ENCODE peak calls at places on chromosome 4, in ten cellular contexts. U, J, O, Q, R, P, S, A, C and V are unnamed samples.
A peak's percentile ranks its signal among the peaks of the same experiment; 100 is the strongest.

GRCh38 chr4:3780347-3781171 is 14.4 kb downstream of the ADRA2C start:
- DNase-seq in U (no peak), J (no peak), O (no peak), Q (no peak), R (no peak), P (no peak), S (no peak), A (no peak), C (no peak), V (no peak)

GRCh38 chr4:162274354-162274753 is 110.6 kb upstream of the FSTL5 start:
- DNase-seq in U (peak; percentile 3), J (peak; percentile 43), O (no peak), Q (no peak), R (no peak), P (no peak), S (peak; percentile 4), A (no peak), C (no peak), V (no peak)

GRCh38 chr4:128286474-128287158 is 997 bp downstream of the PGRMC2 start:
- DNase-seq in U (no peak), J (no peak), O (peak; percentile 48), Q (peak; percentile 51), R (peak; percentile 58), P (no peak), S (peak; percentile 67), A (peak; percentile 61), C (no peak), V (peak; percentile 43)

GRCh38 chr4:140090215-140090731 is 63.7 kb downstream of the MAML3 start:
- DNase-seq in U (no peak), J (no peak), O (no peak), Q (peak; percentile 34), R (no peak), P (no peak), S (no peak), A (peak; percentile 35), C (no peak), V (no peak)

GRCh38 chr4:159779716-159780115 is 676.8 kb downstream of the RAPGEF2 start:
- DNase-seq in U (no peak), J (no peak), O (no peak), Q (no peak), R (no peak), P (no peak), S (no peak), A (no peak), C (no peak), V (no peak)

GRCh38 chr4:27638163-27638915 is 777.7 kb downstream of the STIM2 start:
- DNase-seq in U (no peak), J (no peak), O (peak; percentile 24), Q (no peak), R (no peak), P (no peak), S (no peak), A (no peak), C (no peak), V (no peak)

GRCh38 chr4:184100297-184100885 is 117.3 kb downstream of the ENPP6 start:
- DNase-seq in U (no peak), J (peak; percentile 58), O (no peak), Q (peak; percentile 38), R (peak; percentile 51), P (peak; percentile 67), S (peak; percentile 80), A (peak; percentile 26), C (peak; percentile 44), V (peak; percentile 60)

GRCh38 chr4:111988514-111988913 is 156.7 kb upstream of the FAM241A start:
- DNase-seq in U (no peak), J (no peak), O (no peak), Q (no peak), R (no peak), P (no peak), S (no peak), A (no peak), C (no peak), V (no peak)

GRCh38 chr4:158255727-158256324 is 45.5 kb downstream of the TMEM144 start:
- DNase-seq in U (no peak), J (no peak), O (peak; percentile 68), Q (peak; percentile 76), R (peak; percentile 30), P (no peak), S (peak; percentile 9), A (peak; percentile 70), C (no peak), V (no peak)

GRCh38 chr4:158254328-158254727 is 44.0 kb downstream of the TMEM144 start:
- DNase-seq in U (no peak), J (no peak), O (no peak), Q (no peak), R (no peak), P (no peak), S (no peak), A (no peak), C (no peak), V (no peak)

GRCh38 chr4:158261480-158261879 is 51.2 kb downstream of the TMEM144 start:
- DNase-seq in U (no peak), J (no peak), O (no peak), Q (no peak), R (no peak), P (no peak), S (no peak), A (no peak), C (no peak), V (no peak)

GRCh38 chr4:158259955-158260575 is 49.8 kb downstream of the TMEM144 start:
- DNase-seq in U (no peak), J (no peak), O (peak; percentile 56), Q (peak; percentile 57), R (peak; percentile 29), P (no peak), S (no peak), A (peak; percentile 42), C (no peak), V (no peak)
- TF ChIP-seq CTCF in U (peak; percentile 9), J (no peak), O (peak; percentile 37), Q (peak; percentile 36), R (peak; percentile 76), P (peak; percentile 75), S (peak; percentile 42), A (peak; percentile 54), C (peak; percentile 60), V (peak; percentile 44)

GRCh38 chr4:173539986-173540385 is 10.0 kb upstream of the HAND2 start:
- DNase-seq in U (no peak), J (no peak), O (no peak), Q (no peak), R (no peak), P (no peak), S (no peak), A (no peak), C (no peak), V (no peak)

GRCh38 chr4:173536808-173537429 is 6.9 kb upstream of the HAND2 start:
- DNase-seq in U (no peak), J (no peak), O (no peak), Q (no peak), R (no peak), P (peak; percentile 23), S (no peak), A (no peak), C (no peak), V (no peak)

GRCh38 chr4:173537628-173538147 is 7.7 kb upstream of the HAND2 start:
- DNase-seq in U (no peak), J (no peak), O (no peak), Q (no peak), R (no peak), P (no peak), S (no peak), A (no peak), C (no peak), V (no peak)

GRCh38 chr4:173538903-173539445 is 8.9 kb upstream of the HAND2 start:
- DNase-seq in U (no peak), J (no peak), O (peak; percentile 12), Q (no peak), R (no peak), P (no peak), S (no peak), A (no peak), C (no peak), V (no peak)

DNA sequence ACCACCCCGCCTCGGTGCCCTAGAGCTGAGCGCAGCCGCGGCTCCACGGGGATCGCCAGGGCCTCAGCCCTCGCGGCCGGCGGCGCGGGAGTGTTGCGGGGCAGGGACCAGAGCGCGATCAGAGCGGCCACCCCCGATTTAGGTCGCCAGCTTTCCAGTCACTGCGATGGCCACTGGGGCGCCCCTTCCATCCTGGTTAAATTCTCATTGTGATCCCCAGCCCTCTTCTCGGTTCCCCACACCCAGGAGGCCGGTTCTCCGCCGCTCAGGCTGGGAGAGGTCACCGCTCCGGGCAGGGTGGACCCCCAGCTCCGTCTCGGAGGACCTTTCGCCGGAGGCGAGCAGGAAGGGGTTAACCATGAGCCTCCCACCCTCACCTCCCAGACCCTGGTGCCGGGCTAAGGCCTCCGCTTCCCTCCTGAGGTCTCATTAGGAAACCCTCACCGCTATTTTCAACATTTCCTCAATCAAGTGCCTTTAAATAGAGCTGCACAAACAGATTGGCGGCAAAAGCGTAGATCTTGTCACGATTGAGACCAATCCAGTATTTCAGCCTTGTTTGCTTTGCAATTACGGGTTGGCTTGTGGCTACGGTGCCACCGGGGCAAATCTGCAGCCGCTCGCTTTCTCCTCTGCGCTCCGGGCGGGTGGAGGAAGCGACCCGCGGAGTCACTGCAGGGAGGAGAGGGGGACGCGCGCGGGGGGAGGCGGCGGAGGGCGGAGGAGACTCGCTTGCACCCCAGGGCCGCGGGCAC is 8.3 kb upstream of the HAND2 start:
- DNase-seq in U (no peak), J (no peak), O (peak; percentile 17), Q (peak; percentile 50), R (no peak), P (no peak), S (no peak), A (no peak), C (no peak), V (no peak)
- TF ChIP-seq CTCF in U (no peak), J (no peak), O (no peak), Q (no peak), R (no peak), P (no peak), S (no peak), A (no peak), C (no peak), V (no peak)

GRCh38 chr4:77881460-77882295 is 19.0 kb downstream of the MRPL1 start:
- DNase-seq in U (no peak), J (no peak), O (peak; percentile 71), Q (peak; percentile 39), R (no peak), P (no peak), S (no peak), A (peak; percentile 52), C (no peak), V (peak; percentile 20)
- TF ChIP-seq CTCF in U (no peak), J (no peak), O (no peak), Q (no peak), R (no peak), P (no peak), S (no peak), A (no peak), C (peak; percentile 9), V (no peak)

GRCh38 chr4:177442623-177443155 is 452 bp upstream of the AGA start:
- DNase-seq in U (no peak), J (no peak), O (peak; percentile 24), Q (peak; percentile 24), R (peak; percentile 61), P (no peak), S (peak; percentile 27), A (no peak), C (no peak), V (peak; percentile 18)

GRCh38 chr4:177441803-177442622 is at the start of gene AGA:
- DNase-seq in U (peak; percentile 92), J (peak; percentile 97), O (peak; percentile 94), Q (peak; percentile 96), R (peak; percentile 97), P (peak; percentile 91), S (peak; percentile 94), A (peak; percentile 93), C (peak; percentile 88), V (peak; percentile 98)

GRCh38 chr4:177444911-177445736 is 2.9 kb upstream of the AGA start:
- DNase-seq in U (no peak), J (no peak), O (no peak), Q (no peak), R (no peak), P (no peak), S (no peak), A (no peak), C (no peak), V (no peak)

GRCh38 chr4:177436456-177436855 is 5.8 kb downstream of the AGA start:
- DNase-seq in U (no peak), J (no peak), O (no peak), Q (no peak), R (no peak), P (no peak), S (no peak), A (no peak), C (no peak), V (no peak)

DNA sequence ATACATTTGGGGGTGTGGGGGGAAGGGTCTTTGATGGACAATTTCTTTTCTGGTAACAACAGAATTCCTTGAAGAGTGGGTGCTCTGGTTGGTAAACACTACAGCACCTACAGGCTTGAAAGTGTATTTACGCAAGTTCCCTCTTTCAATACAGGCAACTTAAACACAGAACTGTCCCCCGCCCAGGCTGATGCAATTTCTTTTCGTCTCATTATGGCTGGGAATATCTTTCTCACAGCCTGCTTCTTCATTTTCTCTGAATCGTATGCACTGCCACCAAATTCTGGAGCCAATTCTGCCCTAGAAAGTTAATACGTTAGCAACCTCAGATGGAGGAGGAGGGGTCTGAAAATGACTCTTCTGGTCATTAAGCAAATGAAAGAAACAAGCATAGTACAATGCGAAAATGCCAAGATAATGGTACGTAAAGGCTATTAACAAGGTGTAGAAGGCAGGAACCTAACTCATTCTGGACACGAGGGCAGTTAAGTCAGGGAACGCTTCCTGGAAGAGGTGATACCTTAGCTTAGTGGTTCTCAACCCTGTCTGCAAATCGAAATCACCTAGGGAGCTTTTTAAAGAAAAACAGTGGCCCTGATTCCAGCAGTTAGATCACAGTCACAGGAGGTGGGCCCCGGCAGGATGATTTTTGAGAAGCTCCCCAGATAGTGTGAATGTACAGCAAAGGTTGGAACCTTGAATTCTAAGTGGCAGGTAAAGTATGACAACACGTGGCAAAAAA is 1.0 kb downstream of the AGA start:
- DNase-seq in U (no peak), J (no peak), O (peak; percentile 6), Q (peak; percentile 57), R (peak; percentile 79), P (no peak), S (peak; percentile 40), A (peak; percentile 28), C (no peak), V (peak; percentile 47)
- TF ChIP-seq CTCF in U (no peak), J (no peak), O (no peak), Q (peak; percentile 14), R (peak; percentile 58), P (peak; percentile 39), S (peak; percentile 18), A (no peak), C (peak; percentile 21), V (peak; percentile 41)